ENCODE peak calls at places on chromosomes 5 and 9, in eight cellular contexts. One of them, this sample, is unnamed.

GRCh38 chr9:87213948-87214347 is 266.6 kb upstream of the GAS1 start:
- DNase-seq in GM13976: no peak
- DNase-seq in HL-60: no peak
- DNase-seq in endothelial cell: no peak
- DNase-seq in transverse colon: no peak
- DNase-seq in AG10803: peak
- DNase-seq in breast epithelium: no peak
- DNase-seq in astrocyte: peak
- DNase-seq in this sample: no peak

GRCh38 chr5:114362197-114362976 is 517 bp downstream of the KCNN2 start:
- DNase-seq in GM13976: peak
- DNase-seq in HL-60: no peak
- DNase-seq in endothelial cell: peak
- DNase-seq in transverse colon: no peak
- DNase-seq in AG10803: no peak
- DNase-seq in breast epithelium: no peak
- DNase-seq in astrocyte: peak
- DNase-seq in this sample: peak

GRCh38 chr5:93158841-93159240 is 422.2 kb downstream of the NR2F1-AS1 start:
- DNase-seq in GM13976: no peak
- DNase-seq in HL-60: no peak
- DNase-seq in endothelial cell: no peak
- DNase-seq in transverse colon: no peak
- DNase-seq in AG10803: peak
- DNase-seq in breast epithelium: no peak
- DNase-seq in astrocyte: peak
- DNase-seq in this sample: no peak

GRCh38 chr5:72183231-72183630 is 76.0 kb downstream of the MAP1B start:
- DNase-seq in GM13976: no peak
- DNase-seq in HL-60: no peak
- DNase-seq in endothelial cell: no peak
- DNase-seq in transverse colon: no peak
- DNase-seq in AG10803: no peak
- DNase-seq in breast epithelium: no peak
- DNase-seq in astrocyte: no peak
- DNase-seq in this sample: no peak

GRCh38 chr5:145347026-145347616 is 488.0 kb downstream of the PRELID2 start:
- DNase-seq in GM13976: no peak
- DNase-seq in HL-60: no peak
- DNase-seq in endothelial cell: peak
- DNase-seq in transverse colon: no peak
- DNase-seq in AG10803: peak
- DNase-seq in breast epithelium: no peak
- DNase-seq in astrocyte: peak
- DNase-seq in this sample: no peak

GRCh38 chr5:150511641-150512367 is 3.9 kb downstream of the NDST1 start:
- DNase-seq in GM13976: no peak
- DNase-seq in HL-60: no peak
- DNase-seq in endothelial cell: peak
- DNase-seq in transverse colon: peak
- DNase-seq in AG10803: peak
- DNase-seq in breast epithelium: no peak
- DNase-seq in astrocyte: peak
- DNase-seq in this sample: peak

GRCh38 chr9:17219261-17219660 is 84.4 kb downstream of the CNTLN start:
- DNase-seq in GM13976: no peak
- DNase-seq in HL-60: no peak
- DNase-seq in endothelial cell: no peak
- DNase-seq in transverse colon: no peak
- DNase-seq in AG10803: peak
- DNase-seq in breast epithelium: no peak
- DNase-seq in astrocyte: no peak
- DNase-seq in this sample: no peak

GRCh38 chr9:123174887-123175518 is 93.4 kb downstream of the STRBP start:
- DNase-seq in GM13976: peak
- DNase-seq in HL-60: peak
- DNase-seq in endothelial cell: no peak
- DNase-seq in transverse colon: no peak
- DNase-seq in AG10803: no peak
- DNase-seq in breast epithelium: no peak
- DNase-seq in astrocyte: no peak
- DNase-seq in this sample: no peak

GRCh38 chr5:149126898-149127297 is 14.4 kb upstream of the ABLIM3 start:
- DNase-seq in GM13976: no peak
- DNase-seq in HL-60: no peak
- DNase-seq in endothelial cell: no peak
- DNase-seq in transverse colon: no peak
- DNase-seq in AG10803: no peak
- DNase-seq in breast epithelium: no peak
- DNase-seq in astrocyte: no peak
- DNase-seq in this sample: no peak

GRCh38 chr5:102792705-102793104 is 37.6 kb downstream of the PAM start:
- DNase-seq in GM13976: no peak
- DNase-seq in HL-60: no peak
- DNase-seq in endothelial cell: no peak
- DNase-seq in transverse colon: no peak
- DNase-seq in AG10803: peak
- DNase-seq in breast epithelium: no peak
- DNase-seq in astrocyte: no peak
- DNase-seq in this sample: no peak

GRCh38 chr5:135559342-135559741 is 19.4 kb downstream of the CXCL14 start:
- DNase-seq in GM13976: no peak
- DNase-seq in HL-60: no peak
- DNase-seq in endothelial cell: no peak
- DNase-seq in transverse colon: no peak
- DNase-seq in AG10803: peak
- DNase-seq in breast epithelium: no peak
- DNase-seq in astrocyte: no peak
- DNase-seq in this sample: no peak

GRCh38 chr9:84136119-84136868 is 155.7 kb downstream of the RMI1 start:
- DNase-seq in GM13976: no peak
- DNase-seq in HL-60: no peak
- DNase-seq in endothelial cell: no peak
- DNase-seq in transverse colon: peak
- DNase-seq in AG10803: peak
- DNase-seq in breast epithelium: no peak
- DNase-seq in astrocyte: peak
- DNase-seq in this sample: no peak

GRCh38 chr5:73188764-73189521 is 15.9 kb downstream of the TMEM174 start:
- DNase-seq in GM13976: no peak
- DNase-seq in HL-60: no peak
- DNase-seq in endothelial cell: no peak
- DNase-seq in transverse colon: no peak
- DNase-seq in AG10803: peak
- DNase-seq in breast epithelium: no peak
- DNase-seq in astrocyte: peak
- DNase-seq in this sample: no peak

GRCh38 chr5:132190161-132190817 is 37.4 kb downstream of the P4HA2 start:
- DNase-seq in GM13976: peak
- DNase-seq in HL-60: peak
- DNase-seq in endothelial cell: peak
- DNase-seq in transverse colon: no peak
- DNase-seq in AG10803: peak
- DNase-seq in breast epithelium: no peak
- DNase-seq in astrocyte: peak
- DNase-seq in this sample: no peak

GRCh38 chr9:12462861-12463260 is 230.3 kb upstream of the TYRP1 start:
- DNase-seq in GM13976: no peak
- DNase-seq in HL-60: no peak
- DNase-seq in endothelial cell: no peak
- DNase-seq in transverse colon: no peak
- DNase-seq in AG10803: no peak
- DNase-seq in breast epithelium: no peak
- DNase-seq in astrocyte: no peak
- DNase-seq in this sample: no peak

GRCh38 chr9:89601306-89601705 is 3.5 kb upstream of the GADD45G start:
- DNase-seq in GM13976: no peak
- DNase-seq in HL-60: no peak
- DNase-seq in endothelial cell: no peak
- DNase-seq in transverse colon: no peak
- DNase-seq in AG10803: no peak
- DNase-seq in breast epithelium: no peak
- DNase-seq in astrocyte: no peak
- DNase-seq in this sample: no peak

GRCh38 chr5:171845857-171846785 is 60.5 kb downstream of the SMIM23 start:
- DNase-seq in GM13976: no peak
- DNase-seq in HL-60: no peak
- DNase-seq in endothelial cell: no peak
- DNase-seq in transverse colon: no peak
- DNase-seq in AG10803: peak
- DNase-seq in breast epithelium: no peak
- DNase-seq in astrocyte: no peak
- DNase-seq in this sample: no peak

GRCh38 chr5:115579216-115579615 is 23.1 kb downstream of the TICAM2 start:
- DNase-seq in GM13976: no peak
- DNase-seq in HL-60: no peak
- DNase-seq in endothelial cell: no peak
- DNase-seq in transverse colon: no peak
- DNase-seq in AG10803: no peak
- DNase-seq in breast epithelium: no peak
- DNase-seq in astrocyte: no peak
- DNase-seq in this sample: no peak

GRCh38 chr5:324736-325612 is 3.5 kb downstream of the AHRR start:
- DNase-seq in GM13976: no peak
- DNase-seq in HL-60: no peak
- DNase-seq in endothelial cell: no peak
- DNase-seq in transverse colon: no peak
- DNase-seq in AG10803: no peak
- DNase-seq in breast epithelium: no peak
- DNase-seq in astrocyte: no peak
- DNase-seq in this sample: no peak

GRCh38 chr5:93164690-93165089 is 416.3 kb downstream of the NR2F1-AS1 start:
- DNase-seq in GM13976: no peak
- DNase-seq in HL-60: no peak
- DNase-seq in endothelial cell: no peak
- DNase-seq in transverse colon: peak
- DNase-seq in AG10803: peak
- DNase-seq in breast epithelium: no peak
- DNase-seq in astrocyte: peak
- DNase-seq in this sample: no peak

GRCh38 chr5:115543365-115543700 is 1.2 kb downstream of the FEM1C start:
- DNase-seq in GM13976: no peak
- DNase-seq in HL-60: no peak
- DNase-seq in endothelial cell: no peak
- DNase-seq in transverse colon: peak
- DNase-seq in AG10803: no peak
- DNase-seq in breast epithelium: no peak
- DNase-seq in astrocyte: no peak
- DNase-seq in this sample: no peak

GRCh38 chr9:126049088-126049487 is 277.5 kb upstream of the MVB12B start:
- DNase-seq in GM13976: no peak
- DNase-seq in HL-60: no peak
- DNase-seq in endothelial cell: peak
- DNase-seq in transverse colon: no peak
- DNase-seq in AG10803: no peak
- DNase-seq in breast epithelium: no peak
- DNase-seq in astrocyte: no peak
- DNase-seq in this sample: no peak

GRCh38 chr5:18975624-18976023 is 1012.4 kb downstream of the CDH18 start:
- DNase-seq in GM13976: no peak
- DNase-seq in HL-60: no peak
- DNase-seq in endothelial cell: no peak
- DNase-seq in transverse colon: no peak
- DNase-seq in AG10803: no peak
- DNase-seq in breast epithelium: no peak
- DNase-seq in astrocyte: peak
- DNase-seq in this sample: no peak
- TF ChIP-seq CTCF in GM13976: no peak
- TF ChIP-seq CTCF in HL-60: no peak
- TF ChIP-seq CTCF in endothelial cell: no peak
- TF ChIP-seq CTCF in transverse colon: no peak
- TF ChIP-seq CTCF in AG10803: no peak
- TF ChIP-seq CTCF in breast epithelium: no peak
- TF ChIP-seq CTCF in astrocyte: no peak
- TF ChIP-seq CTCF in this sample: no peak

DNA sequence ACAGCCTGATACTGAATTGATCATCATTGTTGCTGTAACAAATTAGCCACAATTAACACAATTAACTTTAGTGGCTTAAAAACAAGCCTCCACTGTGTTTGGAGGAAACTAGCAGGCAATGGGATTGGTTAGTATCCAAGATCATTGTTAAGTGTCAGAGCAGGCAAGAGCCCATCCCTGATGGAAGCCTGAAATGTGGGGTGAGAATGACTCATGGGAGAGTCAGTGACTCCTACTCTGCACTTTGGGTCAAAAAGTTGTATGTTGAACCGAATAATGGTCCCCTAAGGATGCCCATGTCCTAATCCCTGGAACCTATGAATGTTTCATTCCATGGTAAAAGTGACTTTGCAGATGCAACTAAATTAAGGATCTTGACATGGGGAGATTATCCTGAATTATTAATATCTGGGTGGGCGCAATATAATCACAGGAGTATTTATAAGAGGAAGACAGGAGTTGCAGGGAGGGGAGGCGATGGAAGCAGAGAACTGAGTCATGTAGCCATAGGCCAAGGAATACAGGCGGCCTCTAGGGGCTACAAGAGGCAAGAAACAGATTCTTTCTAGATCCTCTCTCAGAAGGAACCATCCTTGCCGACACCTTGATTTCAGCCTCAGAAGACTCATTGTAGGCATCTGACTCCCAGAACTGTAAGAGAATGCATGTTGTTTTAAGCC is 28.8 kb downstream of the ALG2 start:
- DNase-seq in GM13976: no peak
- DNase-seq in HL-60: no peak
- DNase-seq in endothelial cell: no peak
- DNase-seq in transverse colon: no peak
- DNase-seq in AG10803: no peak
- DNase-seq in breast epithelium: no peak
- DNase-seq in astrocyte: no peak
- DNase-seq in this sample: no peak
- TF ChIP-seq CTCF in GM13976: no peak
- TF ChIP-seq CTCF in HL-60: peak
- TF ChIP-seq CTCF in endothelial cell: no peak
- TF ChIP-seq CTCF in transverse colon: no peak
- TF ChIP-seq CTCF in AG10803: peak
- TF ChIP-seq CTCF in breast epithelium: no peak
- TF ChIP-seq CTCF in astrocyte: no peak
- TF ChIP-seq CTCF in this sample: no peak

GRCh38 chr9:131393622-131394463 is at the start of gene PRRC2B:
- DNase-seq in GM13976: peak
- DNase-seq in HL-60: peak
- DNase-seq in endothelial cell: peak
- DNase-seq in transverse colon: peak
- DNase-seq in AG10803: peak
- DNase-seq in breast epithelium: peak
- DNase-seq in astrocyte: no peak
- DNase-seq in this sample: peak
- TF ChIP-seq CTCF in GM13976: peak
- TF ChIP-seq CTCF in HL-60: no peak
- TF ChIP-seq CTCF in endothelial cell: peak
- TF ChIP-seq CTCF in transverse colon: peak
- TF ChIP-seq CTCF in AG10803: no peak
- TF ChIP-seq CTCF in breast epithelium: no peak
- TF ChIP-seq CTCF in astrocyte: no peak
- TF ChIP-seq CTCF in this sample: peak

DNA sequence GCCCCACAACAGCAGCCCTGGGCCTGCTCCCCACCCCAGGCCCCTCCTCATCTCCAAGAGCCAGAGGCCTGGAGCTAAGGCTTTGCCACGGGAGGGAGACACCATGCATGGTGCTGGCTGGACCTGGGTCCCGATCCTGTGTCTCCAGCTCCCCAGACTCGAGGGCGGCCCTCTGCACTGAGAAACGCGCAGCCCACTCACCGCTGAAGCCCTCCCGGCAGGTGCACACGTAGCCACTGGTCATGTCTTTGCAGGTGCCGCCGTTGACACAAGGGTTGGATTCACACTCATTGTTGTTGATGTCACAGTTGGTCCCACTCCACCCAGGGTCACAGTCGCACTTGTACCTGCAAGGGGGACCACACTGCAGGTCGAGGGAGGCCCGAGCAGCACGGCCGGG is 30.4 kb upstream of the SEC16A start:
- DNase-seq in GM13976: no peak
- DNase-seq in HL-60: no peak
- DNase-seq in endothelial cell: no peak
- DNase-seq in transverse colon: no peak
- DNase-seq in AG10803: no peak
- DNase-seq in breast epithelium: no peak
- DNase-seq in astrocyte: no peak
- DNase-seq in this sample: no peak
- TF ChIP-seq CTCF in GM13976: no peak
- TF ChIP-seq CTCF in HL-60: no peak
- TF ChIP-seq CTCF in endothelial cell: no peak
- TF ChIP-seq CTCF in transverse colon: no peak
- TF ChIP-seq CTCF in AG10803: no peak
- TF ChIP-seq CTCF in breast epithelium: no peak
- TF ChIP-seq CTCF in astrocyte: no peak
- TF ChIP-seq CTCF in this sample: no peak

This sample was measured in mesothelial cell of epicardium.